ENCODE peak calls at places on chromosomes 1 and 21, in eight cellular contexts. One of them, this sample, is unnamed.
A peak's percentile ranks its signal among the peaks of the same experiment; 100 is the strongest.

GRCh38 chr1:239457491-239458488 is 71.4 kb downstream of the CHRM3 start:
- DNase-seq in T-cell: no peak
- DNase-seq in Karpas-422: no peak
- DNase-seq in left ventricle myocardium superior: no peak
- DNase-seq in stimulated activated CD8-positive, alpha-beta memory T cell treated with anti-CD3 and anti-CD28 coated beads, Interleukin-15, amount 100 ng/mL, for 24 hours: no peak
- DNase-seq in sigmoid colon: no peak
- DNase-seq in kidney tubule cell: no peak
- DNase-seq in NCI-H1105: no peak
- DNase-seq in this sample: no peak

GRCh38 chr1:90964444-90965035 is 57.3 kb downstream of the ZNF644 start:
- DNase-seq in T-cell: no peak
- DNase-seq in Karpas-422: peak; percentile 54
- DNase-seq in left ventricle myocardium superior: no peak
- DNase-seq in stimulated activated CD8-positive, alpha-beta memory T cell treated with anti-CD3 and anti-CD28 coated beads, Interleukin-15, amount 100 ng/mL, for 24 hours: no peak
- DNase-seq in sigmoid colon: no peak
- DNase-seq in kidney tubule cell: peak; percentile 29
- DNase-seq in NCI-H1105: peak; percentile 33
- DNase-seq in this sample: peak; percentile 11

GRCh38 chr1:38648417-38648816 is 211.2 kb downstream of the RRAGC start:
- DNase-seq in T-cell: no peak
- DNase-seq in Karpas-422: no peak
- DNase-seq in left ventricle myocardium superior: no peak
- DNase-seq in stimulated activated CD8-positive, alpha-beta memory T cell treated with anti-CD3 and anti-CD28 coated beads, Interleukin-15, amount 100 ng/mL, for 24 hours: no peak
- DNase-seq in sigmoid colon: no peak
- DNase-seq in kidney tubule cell: no peak
- DNase-seq in NCI-H1105: no peak
- DNase-seq in this sample: no peak

GRCh38 chr1:151510957-151511635 is at the start of gene CGN:
- DNase-seq in T-cell: peak; percentile 75
- DNase-seq in Karpas-422: peak; percentile 93
- DNase-seq in left ventricle myocardium superior: peak; percentile 89
- DNase-seq in stimulated activated CD8-positive, alpha-beta memory T cell treated with anti-CD3 and anti-CD28 coated beads, Interleukin-15, amount 100 ng/mL, for 24 hours: peak; percentile 57
- DNase-seq in sigmoid colon: peak; percentile 92
- DNase-seq in kidney tubule cell: peak; percentile 90
- DNase-seq in NCI-H1105: peak; percentile 96
- DNase-seq in this sample: peak; percentile 95

GRCh38 chr1:93963585-93963984 is 54.4 kb upstream of the GCLM start:
- DNase-seq in T-cell: no peak
- DNase-seq in Karpas-422: no peak
- DNase-seq in left ventricle myocardium superior: no peak
- DNase-seq in stimulated activated CD8-positive, alpha-beta memory T cell treated with anti-CD3 and anti-CD28 coated beads, Interleukin-15, amount 100 ng/mL, for 24 hours: no peak
- DNase-seq in sigmoid colon: no peak
- DNase-seq in kidney tubule cell: peak; percentile 93
- DNase-seq in NCI-H1105: no peak
- DNase-seq in this sample: no peak

GRCh38 chr21:43597845-43598244 is 61.4 kb downstream of the HSF2BP start:
- DNase-seq in T-cell: no peak
- DNase-seq in Karpas-422: no peak
- DNase-seq in left ventricle myocardium superior: no peak
- DNase-seq in stimulated activated CD8-positive, alpha-beta memory T cell treated with anti-CD3 and anti-CD28 coated beads, Interleukin-15, amount 100 ng/mL, for 24 hours: no peak
- DNase-seq in sigmoid colon: no peak
- DNase-seq in kidney tubule cell: no peak
- DNase-seq in NCI-H1105: no peak
- DNase-seq in this sample: no peak

GRCh38 chr1:85128296-85128695 is 72.5 kb downstream of the SYDE2 start:
- DNase-seq in T-cell: no peak
- DNase-seq in Karpas-422: no peak
- DNase-seq in left ventricle myocardium superior: no peak
- DNase-seq in stimulated activated CD8-positive, alpha-beta memory T cell treated with anti-CD3 and anti-CD28 coated beads, Interleukin-15, amount 100 ng/mL, for 24 hours: no peak
- DNase-seq in sigmoid colon: no peak
- DNase-seq in kidney tubule cell: no peak
- DNase-seq in NCI-H1105: no peak
- DNase-seq in this sample: no peak

GRCh38 chr1:36585760-36586072 is 103.0 kb upstream of the CSF3R start:
- DNase-seq in T-cell: no peak
- DNase-seq in Karpas-422: no peak
- DNase-seq in left ventricle myocardium superior: no peak
- DNase-seq in stimulated activated CD8-positive, alpha-beta memory T cell treated with anti-CD3 and anti-CD28 coated beads, Interleukin-15, amount 100 ng/mL, for 24 hours: no peak
- DNase-seq in sigmoid colon: no peak
- DNase-seq in kidney tubule cell: no peak
- DNase-seq in NCI-H1105: no peak
- DNase-seq in this sample: no peak

GRCh38 chr1:119898520-119898919 is 2.2 kb upstream of the ADAM30 start:
- DNase-seq in T-cell: no peak
- DNase-seq in Karpas-422: no peak
- DNase-seq in left ventricle myocardium superior: no peak
- DNase-seq in stimulated activated CD8-positive, alpha-beta memory T cell treated with anti-CD3 and anti-CD28 coated beads, Interleukin-15, amount 100 ng/mL, for 24 hours: no peak
- DNase-seq in sigmoid colon: no peak
- DNase-seq in kidney tubule cell: no peak
- DNase-seq in NCI-H1105: no peak
- DNase-seq in this sample: no peak

GRCh38 chr1:111847519-111847918 is 91.8 kb downstream of the DDX20 start:
- DNase-seq in T-cell: no peak
- DNase-seq in Karpas-422: no peak
- DNase-seq in left ventricle myocardium superior: no peak
- DNase-seq in stimulated activated CD8-positive, alpha-beta memory T cell treated with anti-CD3 and anti-CD28 coated beads, Interleukin-15, amount 100 ng/mL, for 24 hours: no peak
- DNase-seq in sigmoid colon: no peak
- DNase-seq in kidney tubule cell: no peak
- DNase-seq in NCI-H1105: peak; percentile 66
- DNase-seq in this sample: no peak

GRCh38 chr1:101843160-101843559 is 153.6 kb downstream of the OLFM3 start:
- DNase-seq in T-cell: no peak
- DNase-seq in Karpas-422: no peak
- DNase-seq in left ventricle myocardium superior: no peak
- DNase-seq in stimulated activated CD8-positive, alpha-beta memory T cell treated with anti-CD3 and anti-CD28 coated beads, Interleukin-15, amount 100 ng/mL, for 24 hours: no peak
- DNase-seq in sigmoid colon: no peak
- DNase-seq in kidney tubule cell: no peak
- DNase-seq in NCI-H1105: no peak
- DNase-seq in this sample: no peak

GRCh38 chr21:42021751-42022430 is 11.7 kb upstream of the ZBTB21 start:
- DNase-seq in T-cell: no peak
- DNase-seq in Karpas-422: no peak
- DNase-seq in left ventricle myocardium superior: no peak
- DNase-seq in stimulated activated CD8-positive, alpha-beta memory T cell treated with anti-CD3 and anti-CD28 coated beads, Interleukin-15, amount 100 ng/mL, for 24 hours: no peak
- DNase-seq in sigmoid colon: peak; percentile 44
- DNase-seq in kidney tubule cell: peak; percentile 45
- DNase-seq in NCI-H1105: no peak
- DNase-seq in this sample: no peak

GRCh38 chr21:34885636-34886553 is 163.2 kb downstream of the RUNX1 start:
- DNase-seq in T-cell: no peak
- DNase-seq in Karpas-422: peak; percentile 59
- DNase-seq in left ventricle myocardium superior: no peak
- DNase-seq in stimulated activated CD8-positive, alpha-beta memory T cell treated with anti-CD3 and anti-CD28 coated beads, Interleukin-15, amount 100 ng/mL, for 24 hours: no peak
- DNase-seq in sigmoid colon: no peak
- DNase-seq in kidney tubule cell: no peak
- DNase-seq in NCI-H1105: no peak
- DNase-seq in this sample: no peak

GRCh38 chr1:55286851-55287602 is 71.9 kb upstream of the USP24 start:
- DNase-seq in T-cell: no peak
- DNase-seq in Karpas-422: no peak
- DNase-seq in left ventricle myocardium superior: no peak
- DNase-seq in stimulated activated CD8-positive, alpha-beta memory T cell treated with anti-CD3 and anti-CD28 coated beads, Interleukin-15, amount 100 ng/mL, for 24 hours: no peak
- DNase-seq in sigmoid colon: no peak
- DNase-seq in kidney tubule cell: peak; percentile 48
- DNase-seq in NCI-H1105: no peak
- DNase-seq in this sample: no peak

GRCh38 chr1:53291574-53291973 is 36.3 kb downstream of the LRP8 start:
- DNase-seq in T-cell: no peak
- DNase-seq in Karpas-422: peak; percentile 60
- DNase-seq in left ventricle myocardium superior: no peak
- DNase-seq in stimulated activated CD8-positive, alpha-beta memory T cell treated with anti-CD3 and anti-CD28 coated beads, Interleukin-15, amount 100 ng/mL, for 24 hours: no peak
- DNase-seq in sigmoid colon: no peak
- DNase-seq in kidney tubule cell: no peak
- DNase-seq in NCI-H1105: no peak
- DNase-seq in this sample: peak; percentile 14

GRCh38 chr1:222053790-222054294 is 312.0 kb upstream of the DUSP10 start:
- DNase-seq in T-cell: no peak
- DNase-seq in Karpas-422: no peak
- DNase-seq in left ventricle myocardium superior: no peak
- DNase-seq in stimulated activated CD8-positive, alpha-beta memory T cell treated with anti-CD3 and anti-CD28 coated beads, Interleukin-15, amount 100 ng/mL, for 24 hours: no peak
- DNase-seq in sigmoid colon: no peak
- DNase-seq in kidney tubule cell: no peak
- DNase-seq in NCI-H1105: no peak
- DNase-seq in this sample: no peak

GRCh38 chr1:220918285-220918951 is 39.2 kb downstream of the HLX start:
- DNase-seq in T-cell: no peak
- DNase-seq in Karpas-422: no peak
- DNase-seq in left ventricle myocardium superior: no peak
- DNase-seq in stimulated activated CD8-positive, alpha-beta memory T cell treated with anti-CD3 and anti-CD28 coated beads, Interleukin-15, amount 100 ng/mL, for 24 hours: no peak
- DNase-seq in sigmoid colon: no peak
- DNase-seq in kidney tubule cell: no peak
- DNase-seq in NCI-H1105: peak; percentile 46
- DNase-seq in this sample: no peak

GRCh38 chr1:58900401-58900800 is 116.6 kb upstream of the JUN start:
- DNase-seq in T-cell: no peak
- DNase-seq in Karpas-422: no peak
- DNase-seq in left ventricle myocardium superior: no peak
- DNase-seq in stimulated activated CD8-positive, alpha-beta memory T cell treated with anti-CD3 and anti-CD28 coated beads, Interleukin-15, amount 100 ng/mL, for 24 hours: no peak
- DNase-seq in sigmoid colon: no peak
- DNase-seq in kidney tubule cell: no peak
- DNase-seq in NCI-H1105: no peak
- DNase-seq in this sample: no peak

GRCh38 chr1:155236451-155236850 is 18.8 kb downstream of the ENTREP3 start:
- DNase-seq in T-cell: no peak
- DNase-seq in Karpas-422: no peak
- DNase-seq in left ventricle myocardium superior: no peak
- DNase-seq in stimulated activated CD8-positive, alpha-beta memory T cell treated with anti-CD3 and anti-CD28 coated beads, Interleukin-15, amount 100 ng/mL, for 24 hours: no peak
- DNase-seq in sigmoid colon: no peak
- DNase-seq in kidney tubule cell: no peak
- DNase-seq in NCI-H1105: no peak
- DNase-seq in this sample: no peak

GRCh38 chr1:1956101-1956500 is 37.0 kb upstream of the TMEM52 start:
- DNase-seq in T-cell: no peak
- DNase-seq in Karpas-422: no peak
- DNase-seq in left ventricle myocardium superior: peak; percentile 10
- DNase-seq in stimulated activated CD8-positive, alpha-beta memory T cell treated with anti-CD3 and anti-CD28 coated beads, Interleukin-15, amount 100 ng/mL, for 24 hours: no peak
- DNase-seq in sigmoid colon: no peak
- DNase-seq in kidney tubule cell: no peak
- DNase-seq in NCI-H1105: no peak
- DNase-seq in this sample: no peak

GRCh38 chr1:3548156-3548893 is 63.0 kb downstream of the MEGF6 start:
- DNase-seq in T-cell: no peak
- DNase-seq in Karpas-422: no peak
- DNase-seq in left ventricle myocardium superior: peak; percentile 62
- DNase-seq in stimulated activated CD8-positive, alpha-beta memory T cell treated with anti-CD3 and anti-CD28 coated beads, Interleukin-15, amount 100 ng/mL, for 24 hours: no peak
- DNase-seq in sigmoid colon: no peak
- DNase-seq in kidney tubule cell: peak; percentile 33
- DNase-seq in NCI-H1105: no peak
- DNase-seq in this sample: no peak

GRCh38 chr1:3292051-3292722 is 162.3 kb upstream of the ARHGEF16 start:
- DNase-seq in T-cell: no peak
- DNase-seq in Karpas-422: no peak
- DNase-seq in left ventricle myocardium superior: peak; percentile 83
- DNase-seq in stimulated activated CD8-positive, alpha-beta memory T cell treated with anti-CD3 and anti-CD28 coated beads, Interleukin-15, amount 100 ng/mL, for 24 hours: no peak
- DNase-seq in sigmoid colon: no peak
- DNase-seq in kidney tubule cell: no peak
- DNase-seq in NCI-H1105: no peak
- DNase-seq in this sample: no peak